ENCODE peak calls at places on chromosomes 12 and 14, in four cellular contexts. Y, P, Z and S are unnamed samples.

GRCh38 chr12:53320352-53321195 is 836 bp downstream of the AAAS start:
- DNase-seq in Y (no peak), P (no peak), Z (no peak), S (peak)

GRCh38 chr14:82313889-82314288 is 780.2 kb upstream of the SEL1L start:
- DNase-seq in Y (no peak), P (no peak), Z (no peak), S (no peak)

GRCh38 chr12:132066345-132066685 is 77.8 kb downstream of the DDX51 start:
- DNase-seq in Y (no peak), P (no peak), Z (no peak), S (no peak)

GRCh38 chr12:53695148-53696138 is 19.6 kb upstream of the ATP5MC2 start:
- DNase-seq in Y (peak), P (peak), Z (peak), S (peak)

GRCh38 chr12:56257491-56258067 is 605 bp downstream of the ANKRD52 start:
- DNase-seq in Y (peak), P (no peak), Z (peak), S (no peak)

GRCh38 chr12:124563809-124564208 is 3.6 kb downstream of the NCOR2 start:
- DNase-seq in Y (no peak), P (no peak), Z (no peak), S (no peak)

GRCh38 chr12:5022465-5023061 is 21.1 kb upstream of the KCNA5 start:
- DNase-seq in Y (peak), P (peak), Z (peak), S (peak)

GRCh38 chr12:109779382-109779781 is 53.8 kb downstream of the TRPV4 start:
- DNase-seq in Y (no peak), P (no peak), Z (no peak), S (no peak)

GRCh38 chr12:123391546-123392343 is 7.8 kb downstream of the KMT5A start:
- DNase-seq in Y (no peak), P (no peak), Z (no peak), S (peak)

GRCh38 chr14:84792722-84793410 is 737.1 kb upstream of the FLRT2 start:
- DNase-seq in Y (no peak), P (no peak), Z (no peak), S (no peak)

GRCh38 chr12:4607056-4607455 is 41.8 kb downstream of the AKAP3 start:
- DNase-seq in Y (peak), P (no peak), Z (no peak), S (no peak)

GRCh38 chr12:62438098-62438692 is 28.4 kb upstream of the MON2 start:
- DNase-seq in Y (peak), P (peak), Z (peak), S (peak)

GRCh38 chr14:68755016-68755353 is 37.9 kb downstream of the ZFP36L1 start:
- DNase-seq in Y (no peak), P (no peak), Z (no peak), S (no peak)

GRCh38 chr14:90500665-90501370 is 104.0 kb downstream of the CALM1 start:
- DNase-seq in Y (no peak), P (no peak), Z (no peak), S (no peak)

GRCh38 chr12:124368421-124369032 is 73.6 kb downstream of the RFLNA start:
- DNase-seq in Y (no peak), P (no peak), Z (no peak), S (no peak)

GRCh38 chr14:24368215-24368561 is 204 bp downstream of the NFATC4 start:
- DNase-seq in Y (no peak), P (no peak), Z (no peak), S (no peak)

GRCh38 chr14:55707365-55707804 is 127.4 kb downstream of the KTN1 start:
- DNase-seq in Y (peak), P (no peak), Z (peak), S (peak)

GRCh38 chr12:70005864-70006618 is 181.0 kb downstream of the MYRFL start:
- DNase-seq in Y (no peak), P (no peak), Z (no peak), S (no peak)

GRCh38 chr12:14716848-14717444 is 20.5 kb upstream of the GUCY2C start:
- DNase-seq in Y (peak), P (peak), Z (peak), S (peak)

GRCh38 chr12:67940780-67941243 is 48.4 kb upstream of the IFNG-AS1 start:
- DNase-seq in Y (peak), P (no peak), Z (peak), S (peak)

GRCh38 chr12:30996255-30996654 is 69.7 kb downstream of the TSPAN11 start:
- DNase-seq in Y (peak), P (no peak), Z (no peak), S (peak)

GRCh38 chr12:123284669-123285068 is 13.0 kb upstream of the CDK2AP1 start:
- DNase-seq in Y (no peak), P (no peak), Z (no peak), S (no peak)

GRCh38 chr12:132167610-132168310 is 23.5 kb downstream of the NOC4L start:
- DNase-seq in Y (no peak), P (no peak), Z (no peak), S (no peak)

GRCh38 chr12:78121969-78122610 is 291.4 kb downstream of the NAV3 start:
- DNase-seq in Y (no peak), P (no peak), Z (no peak), S (no peak)

GRCh38 chr14:98766818-98767217 is 505.2 kb downstream of the BCL11B start:
- DNase-seq in Y (no peak), P (no peak), Z (peak), S (peak)

GRCh38 chr14:89365071-89365801 is 51.8 kb downstream of the FOXN3 start:
- DNase-seq in Y (peak), P (peak), Z (no peak), S (no peak)

DNA sequence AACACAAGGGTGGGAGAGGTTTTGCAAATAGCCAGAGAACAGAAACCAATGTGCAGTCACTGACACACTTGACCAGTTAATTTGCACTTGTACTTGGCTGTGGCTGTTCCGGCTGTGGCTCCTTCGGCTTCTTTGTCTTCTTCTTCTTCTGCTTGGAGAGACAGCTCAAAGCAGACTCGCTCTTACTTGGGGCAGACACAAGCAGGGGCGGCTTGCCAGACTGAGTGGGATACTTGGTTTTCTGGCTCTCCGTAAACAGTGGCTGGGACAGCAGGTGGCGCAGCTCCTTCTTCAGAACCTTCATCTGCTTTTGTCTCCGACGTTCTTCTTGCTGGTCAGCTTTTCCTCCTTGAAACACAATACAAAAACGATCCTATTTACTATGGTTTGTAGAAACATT is 25.0 kb downstream of the OTUB2 start:
- DNase-seq in Y (peak), P (no peak), Z (peak), S (peak)
- TF ChIP-seq CTCF in Y (peak), P (no peak), Z (peak), S (peak)

DNA sequence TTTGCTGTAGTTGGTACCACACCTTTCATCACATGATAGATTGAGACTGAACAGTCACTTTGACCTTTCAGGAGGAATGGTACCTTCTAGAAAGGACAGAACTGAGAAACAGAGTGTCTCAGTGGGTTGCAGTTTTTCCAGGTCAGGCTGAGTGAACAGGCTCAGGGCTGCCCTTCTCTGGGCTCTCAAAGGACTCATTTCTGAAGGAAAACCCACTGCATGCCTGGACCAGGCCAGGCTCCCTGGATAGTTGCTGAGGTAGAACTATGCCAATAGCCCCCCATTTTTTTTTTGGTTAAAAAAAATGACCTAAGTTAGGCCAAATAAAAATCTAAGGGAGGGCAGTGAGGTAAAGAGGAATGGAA is 148.1 kb upstream of the EGLN3 start:
- DNase-seq in Y (no peak), P (no peak), Z (no peak), S (no peak)
- TF ChIP-seq CTCF in Y (no peak), P (peak), Z (no peak), S (no peak)

GRCh38 chr12:85955127-85955526 is 81.0 kb downstream of the NTS start:
- DNase-seq in Y (peak), P (no peak), Z (peak), S (no peak)
- TF ChIP-seq CTCF in Y (peak), P (no peak), Z (no peak), S (peak)

GRCh38 chr14:45361727-45362126 is 108.7 kb upstream of the MIS18BP1 start:
- DNase-seq in Y (no peak), P (no peak), Z (peak), S (no peak)

GRCh38 chr14:45359766-45360165 is 106.8 kb upstream of the MIS18BP1 start:
- DNase-seq in Y (no peak), P (no peak), Z (peak), S (peak)

GRCh38 chr14:45362505-45362904 is 109.5 kb upstream of the MIS18BP1 start:
- DNase-seq in Y (no peak), P (no peak), Z (no peak), S (no peak)

GRCh38 chr14:45364565-45364964 is 111.6 kb upstream of the MIS18BP1 start:
- DNase-seq in Y (no peak), P (no peak), Z (no peak), S (no peak)
- TF ChIP-seq CTCF in Y (no peak), P (no peak), Z (no peak), S (no peak)

GRCh38 chr14:23362200-23362599 is 2.8 kb downstream of the EFS start:
- DNase-seq in Y (no peak), P (no peak), Z (no peak), S (peak)
- TF ChIP-seq CTCF in Y (peak), P (no peak), Z (no peak), S (peak)

GRCh38 chr12:99809921-99810320 is 162.4 kb downstream of the GARIN6 start:
- DNase-seq in Y (no peak), P (no peak), Z (no peak), S (no peak)

GRCh38 chr12:99806304-99806703 is 158.8 kb downstream of the GARIN6 start:
- DNase-seq in Y (no peak), P (no peak), Z (no peak), S (no peak)

GRCh38 chr12:99810718-99811593 is 163.4 kb downstream of the GARIN6 start:
- DNase-seq in Y (peak), P (no peak), Z (peak), S (peak)
- TF ChIP-seq CTCF in Y (peak), P (no peak), Z (peak), S (peak)